ENCODE peak calls at places on chromosomes 5 and 9, in nine cellular contexts. N is bronchial epithelial cell; F is tibial artery; W is CD4-positive, alpha-beta T cell; Y is right atrium auricular region; Z is H7; G is heart left ventricle; T is AG04450; Q is CD4-positive, CD25-positive, alpha-beta regulatory T cell. D is an unnamed sample.

GRCh38 chr5:69038539-69038938 is 55.3 kb upstream of the SLC30A5 start:
- DNase-seq in N (no peak), F (no peak), W (no peak), Y (no peak), Z (no peak), G (no peak), T (no peak), Q (no peak), D (no peak)

GRCh38 chr5:113166710-113167366 is 190.2 kb downstream of the DCP2 start:
- DNase-seq in N (peak; percentile 97), F (no peak), W (no peak), Y (no peak), Z (no peak), G (no peak), T (peak; percentile 63), Q (no peak), D (peak; percentile 97)

GRCh38 chr5:59517926-59518585 is 375.5 kb downstream of the PDE4D start:
- DNase-seq in N (peak; percentile 84), F (no peak), W (no peak), Y (no peak), Z (no peak), G (no peak), T (peak; percentile 8), Q (no peak), D (peak; percentile 90)

GRCh38 chr9:35771524-35771923 is 17.4 kb upstream of the MSMP start:
- DNase-seq in N (peak; percentile 36), F (no peak), W (no peak), Y (no peak), Z (no peak), G (no peak), T (no peak), Q (no peak), D (no peak)

GRCh38 chr5:61816585-61817450 is 484.8 kb downstream of the ZSWIM6 start:
- DNase-seq in N (peak; percentile 80), F (no peak), W (no peak), Y (no peak), Z (no peak), G (no peak), T (no peak), Q (no peak), D (no peak)

GRCh38 chr5:84274585-84275468 is 109.9 kb downstream of the EDIL3 start:
- DNase-seq in N (peak; percentile 31), F (peak; percentile 28), W (no peak), Y (no peak), Z (peak; percentile 15), G (no peak), T (no peak), Q (no peak), D (no peak)

GRCh38 chr5:73564018-73564417 is 1.4 kb downstream of the ANKRA2 start:
- DNase-seq in N (no peak), F (no peak), W (no peak), Y (no peak), Z (no peak), G (no peak), T (no peak), Q (no peak), D (no peak)

GRCh38 chr5:156479864-156480263 is 152.9 kb downstream of the SGCD start:
- DNase-seq in N (no peak), F (peak; percentile 21), W (no peak), Y (no peak), Z (no peak), G (peak; percentile 69), T (peak; percentile 64), Q (no peak), D (no peak)

GRCh38 chr5:11719888-11720481 is 184.3 kb downstream of the CTNND2 start:
- DNase-seq in N (peak; percentile 32), F (peak; percentile 48), W (no peak), Y (no peak), Z (peak; percentile 37), G (peak; percentile 57), T (no peak), Q (no peak), D (peak; percentile 32)

GRCh38 chr9:77906991-77907390 is 124.6 kb downstream of the GNAQ start:
- DNase-seq in N (no peak), F (no peak), W (no peak), Y (no peak), Z (no peak), G (no peak), T (no peak), Q (no peak), D (no peak)

GRCh38 chr5:97764700-97765099 is 581.7 kb upstream of the RIOK2 start:
- DNase-seq in N (peak; percentile 95), F (no peak), W (no peak), Y (no peak), Z (no peak), G (no peak), T (peak; percentile 42), Q (no peak), D (peak; percentile 66)

GRCh38 chr9:114484854-114485443 is 20.3 kb downstream of the WHRN start:
- DNase-seq in N (peak; percentile 82), F (no peak), W (no peak), Y (no peak), Z (no peak), G (no peak), T (peak; percentile 45), Q (no peak), D (peak; percentile 82)

GRCh38 chr9:3916984-3917383 is 382.9 kb downstream of the GLIS3 start:
- DNase-seq in N (peak; percentile 24), F (no peak), W (no peak), Y (no peak), Z (no peak), G (no peak), T (peak; percentile 46), Q (no peak), D (peak; percentile 64)

GRCh38 chr5:158884827-158885512 is 214.7 kb downstream of the EBF1 start:
- DNase-seq in N (no peak), F (no peak), W (no peak), Y (no peak), Z (no peak), G (no peak), T (no peak), Q (no peak), D (no peak)

GRCh38 chr5:151550146-151550545 is 41.0 kb downstream of the FAT2 start:
- DNase-seq in N (no peak), F (no peak), W (no peak), Y (no peak), Z (no peak), G (no peak), T (no peak), Q (no peak), D (no peak)

GRCh38 chr5:53942724-53943123 is 367.6 kb downstream of the ARL15 start:
- DNase-seq in N (peak; percentile 72), F (no peak), W (no peak), Y (peak; percentile 62), Z (no peak), G (no peak), T (peak; percentile 54), Q (no peak), D (peak; percentile 67)

GRCh38 chr9:130994135-130994534 is 14.8 kb upstream of the LAMC3 start:
- DNase-seq in N (no peak), F (no peak), W (no peak), Y (no peak), Z (no peak), G (no peak), T (no peak), Q (no peak), D (no peak)

GRCh38 chr9:130993303-130994030 is 15.5 kb upstream of the LAMC3 start:
- DNase-seq in N (no peak), F (no peak), W (no peak), Y (no peak), Z (peak; percentile 42), G (no peak), T (no peak), Q (no peak), D (no peak)

GRCh38 chr9:130996205-130996604 is 12.8 kb upstream of the LAMC3 start:
- DNase-seq in N (no peak), F (no peak), W (no peak), Y (no peak), Z (no peak), G (no peak), T (no peak), Q (no peak), D (no peak)

GRCh38 chr9:130995399-130995941 is 13.5 kb upstream of the LAMC3 start:
- DNase-seq in N (no peak), F (peak; percentile 54), W (no peak), Y (no peak), Z (peak; percentile 67), G (peak; percentile 50), T (no peak), Q (no peak), D (peak; percentile 36)

DNA sequence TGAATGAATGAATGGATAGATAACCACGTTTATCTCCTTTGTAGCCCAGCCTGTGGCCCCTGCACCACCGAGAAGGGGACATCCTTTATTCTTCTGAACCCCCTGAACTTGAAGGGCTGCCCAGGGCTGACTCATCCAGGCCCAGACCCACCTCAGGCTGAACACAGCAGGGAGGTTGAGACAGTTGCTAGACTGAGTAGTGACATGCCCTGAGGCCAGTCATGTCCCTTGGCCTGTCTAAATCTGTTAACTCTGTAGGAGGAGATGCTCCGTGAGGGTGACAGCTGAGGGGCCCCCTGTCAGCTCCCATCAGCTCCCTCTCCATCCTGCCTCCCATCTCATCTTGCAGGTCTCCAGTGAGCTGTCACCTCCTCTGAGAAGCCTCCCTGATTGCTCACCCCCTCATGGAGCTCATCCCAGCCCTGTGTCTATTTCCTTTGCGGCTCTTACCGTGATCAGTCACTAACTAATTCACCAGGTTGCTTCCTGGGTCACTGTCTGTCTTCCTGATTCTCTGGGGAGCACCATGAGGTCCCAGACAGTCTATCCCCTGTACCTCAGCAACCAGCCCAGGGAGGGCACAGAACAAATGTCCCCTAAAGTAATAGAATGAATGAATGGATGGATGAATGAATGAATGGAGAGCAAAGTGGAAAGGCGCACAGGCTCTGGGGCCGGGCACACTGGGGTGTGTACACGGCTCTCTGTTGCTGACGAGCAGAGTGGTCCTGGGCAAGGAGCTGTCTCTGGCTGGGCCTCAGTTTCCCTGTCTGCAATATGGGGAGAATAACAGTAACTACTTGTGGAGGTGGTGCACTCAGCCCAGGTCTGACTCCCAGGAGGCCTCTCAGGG is 14.2 kb upstream of the LAMC3 start:
- DNase-seq in N (no peak), F (no peak), W (no peak), Y (no peak), Z (no peak), G (no peak), T (no peak), Q (no peak), D (no peak)
- H3K27me3 ChIP-seq in N (peaks cover 13% of the 10 kb centered on the region), F (peaks cover 84% of the 10 kb centered on the region), W (no peaks in the 10 kb centered on the region), Y (no peaks in the 10 kb centered on the region), Z (peaks cover 2% of the 10 kb centered on the region), G (peaks cover 5% of the 10 kb centered on the region), T (peaks cover 9% of the 10 kb centered on the region), Q (no peaks in the 10 kb centered on the region), D (peaks cover 8% of the 10 kb centered on the region)

GRCh38 chr9:21001581-21001980 is 29.9 kb downstream of the HACD4 start:
- DNase-seq in N (no peak), F (no peak), W (no peak), Y (no peak), Z (no peak), G (no peak), T (no peak), Q (peak; percentile 15), D (no peak)
- H3K27me3 ChIP-seq in N (no peaks in the 10 kb centered on the region), F (no peaks in the 10 kb centered on the region), W (no peaks in the 10 kb centered on the region), Y (no peaks in the 10 kb centered on the region), Z (no peaks in the 10 kb centered on the region), G (no peaks in the 10 kb centered on the region), T (no peaks in the 10 kb centered on the region), Q (no peaks in the 10 kb centered on the region), D (no peaks in the 10 kb centered on the region)

GRCh38 chr9:126125177-126125576 is 201.5 kb upstream of the MVB12B start:
- DNase-seq in N (no peak), F (no peak), W (no peak), Y (peak; percentile 18), Z (no peak), G (no peak), T (no peak), Q (no peak), D (no peak)
- H3K27me3 ChIP-seq in N (no peaks in the 10 kb centered on the region), F (peaks cover 56% of the 10 kb centered on the region), W (peaks cover 20% of the 10 kb centered on the region), Y (no peaks in the 10 kb centered on the region), Z (no peaks in the 10 kb centered on the region), G (no peaks in the 10 kb centered on the region), T (peaks cover 11% of the 10 kb centered on the region), Q (peaks cover 5% of the 10 kb centered on the region), D (peaks cover 6% of the 10 kb centered on the region)

GRCh38 chr9:107633375-107633774 is 143.8 kb upstream of the KLF4 start:
- DNase-seq in N (no peak), F (no peak), W (no peak), Y (no peak), Z (no peak), G (no peak), T (no peak), Q (no peak), D (no peak)
- H3K27me3 ChIP-seq in N (no peaks in the 10 kb centered on the region), F (no peaks in the 10 kb centered on the region), W (peaks cover 9% of the 10 kb centered on the region), Y (no peaks in the 10 kb centered on the region), Z (no peaks in the 10 kb centered on the region), G (no peaks in the 10 kb centered on the region), T (no peaks in the 10 kb centered on the region), Q (peaks cover 2% of the 10 kb centered on the region), D (peaks cover 4% of the 10 kb centered on the region)